ENCODE peak calls at places on chromosomes 5 and 9, in four cellular contexts. L is DMS53; E is stimulated activated CD4-positive, alpha-beta T cell treated with anti-CD3 and anti-CD28 coated beads, Interleukin-12 subunit alpha, Interleukin-12 subunit beta, amount 100 ng/mL, for 48 hours; X is HEK293T. F is an unnamed sample.

GRCh38 chr5:169303119-169303515 is 2.2 kb upstream of the SLIT3 start:
- DNase-seq in L (no peak), E (no peak), X (no peak), F (no peak)

GRCh38 chr9:77807295-77807694 is 159.2 kb upstream of the GNA14 start:
- DNase-seq in L (peak), E (no peak), X (no peak), F (no peak)

GRCh38 chr5:134874831-134875655 is 872 bp downstream of the TXNDC15 start:
- DNase-seq in L (peak), E (peak), X (peak), F (peak)

GRCh38 chr5:61362796-61363364 is 30.8 kb downstream of the ZSWIM6 start:
- DNase-seq in L (peak), E (no peak), X (peak), F (no peak)

GRCh38 chr5:10601246-10602030 is 37.6 kb downstream of the ANKRD33B start:
- DNase-seq in L (peak), E (no peak), X (peak), F (peak)

GRCh38 chr5:151179489-151179840 is 21.9 kb upstream of the ANXA6 start:
- DNase-seq in L (no peak), E (no peak), X (no peak), F (no peak)

GRCh38 chr9:88535932-88536324 is 950 bp downstream of the NXNL2 start:
- DNase-seq in L (no peak), E (no peak), X (no peak), F (no peak)

GRCh38 chr5:142749321-142749720 is 20.9 kb upstream of the ARHGAP26 start:
- DNase-seq in L (peak), E (no peak), X (no peak), F (no peak)

GRCh38 chr5:147949711-147950573 is 43.6 kb upstream of the C5orf46 start:
- DNase-seq in L (peak), E (no peak), X (peak), F (peak)